ENCODE peak calls at places on chromosomes 12 and 14, in nine cellular contexts. R, L, P, H, S, Q, U, B and G are unnamed samples.

GRCh38 chr12:49331360-49332222 is 5.4 kb downstream of the C1QL4 start:
- DNase-seq in R (no peak), L (peak), P (no peak), H (peak), S (no peak), Q (peak), U (peak), B (peak), G (no peak)

GRCh38 chr12:113144771-113145170 is 4.8 kb upstream of the CFAP73 start:
- DNase-seq in R (no peak), L (no peak), P (no peak), H (no peak), S (no peak), Q (no peak), U (no peak), B (no peak), G (no peak)

GRCh38 chr14:29671034-29671433 is 256.6 kb downstream of the PRKD1 start:
- DNase-seq in R (no peak), L (no peak), P (no peak), H (no peak), S (no peak), Q (no peak), U (no peak), B (no peak), G (no peak)

GRCh38 chr14:102824832-102825231 is 47.6 kb downstream of the TRAF3 start:
- DNase-seq in R (no peak), L (peak), P (no peak), H (no peak), S (no peak), Q (no peak), U (peak), B (no peak), G (no peak)

GRCh38 chr12:116067892-116068291 is 209.6 kb downstream of the MED13L start:
- DNase-seq in R (no peak), L (no peak), P (no peak), H (no peak), S (no peak), Q (no peak), U (no peak), B (no peak), G (no peak)

GRCh38 chr12:13686243-13686642 is 295.2 kb downstream of the GRIN2B start:
- DNase-seq in R (no peak), L (no peak), P (no peak), H (no peak), S (no peak), Q (no peak), U (no peak), B (no peak), G (no peak)

GRCh38 chr12:75636607-75637006 is 125.2 kb upstream of the KRR1 start:
- DNase-seq in R (no peak), L (no peak), P (no peak), H (no peak), S (no peak), Q (no peak), U (no peak), B (no peak), G (no peak)

GRCh38 chr14:69335421-69335820 is 62.7 kb downstream of the ERH start:
- DNase-seq in R (no peak), L (no peak), P (no peak), H (no peak), S (no peak), Q (no peak), U (no peak), B (no peak), G (no peak)

GRCh38 chr12:2009623-2010022 is 5.4 kb upstream of the DCP1B start:
- DNase-seq in R (no peak), L (no peak), P (no peak), H (no peak), S (no peak), Q (no peak), U (no peak), B (no peak), G (no peak)

GRCh38 chr12:132159555-132160003 is 15.3 kb downstream of the NOC4L start:
- DNase-seq in R (no peak), L (peak), P (no peak), H (no peak), S (no peak), Q (no peak), U (no peak), B (no peak), G (no peak)

GRCh38 chr12:85390281-85390680 is 110.3 kb downstream of the ALX1 start:
- DNase-seq in R (no peak), L (no peak), P (no peak), H (no peak), S (no peak), Q (no peak), U (no peak), B (no peak), G (no peak)

GRCh38 chr14:34650786-34651584 is 21.0 kb upstream of the SNX6 start:
- DNase-seq in R (no peak), L (no peak), P (no peak), H (no peak), S (no peak), Q (no peak), U (peak), B (no peak), G (no peak)

GRCh38 chr12:131101703-131102492 is 148.2 kb downstream of the ADGRD1 start:
- DNase-seq in R (no peak), L (no peak), P (no peak), H (no peak), S (no peak), Q (peak), U (no peak), B (peak), G (no peak)

GRCh38 chr14:44149597-44149996 is 357.5 kb downstream of the FSCB start:
- DNase-seq in R (no peak), L (no peak), P (no peak), H (peak), S (no peak), Q (peak), U (peak), B (peak), G (peak)

GRCh38 chr12:82529096-82529495 is 157.6 kb upstream of the TMTC2 start:
- DNase-seq in R (no peak), L (no peak), P (no peak), H (no peak), S (no peak), Q (no peak), U (no peak), B (no peak), G (no peak)

GRCh38 chr12:96177013-96177412 is 17.2 kb upstream of the ELK3 start:
- DNase-seq in R (no peak), L (no peak), P (peak), H (no peak), S (peak), Q (no peak), U (peak), B (no peak), G (no peak)

GRCh38 chr12:62873116-62873825 is 61.7 kb downstream of the PPM1H start:
- DNase-seq in R (no peak), L (no peak), P (no peak), H (no peak), S (no peak), Q (no peak), U (no peak), B (no peak), G (no peak)

GRCh38 chr14:102969060-102969791 is 46.8 kb downstream of the AMN start:
- DNase-seq in R (no peak), L (no peak), P (no peak), H (no peak), S (no peak), Q (no peak), U (no peak), B (no peak), G (no peak)

GRCh38 chr14:53784688-53785087 is 171.9 kb downstream of the BMP4 start:
- DNase-seq in R (no peak), L (no peak), P (no peak), H (no peak), S (no peak), Q (no peak), U (no peak), B (no peak), G (no peak)

GRCh38 chr12:10205251-10205807 is 7.3 kb upstream of the GABARAPL1 start:
- DNase-seq in R (no peak), L (no peak), P (no peak), H (no peak), S (no peak), Q (no peak), U (no peak), B (no peak), G (no peak)

GRCh38 chr12:90211017-90211416 is 502.4 kb upstream of the ATP2B1 start:
- DNase-seq in R (no peak), L (no peak), P (no peak), H (no peak), S (no peak), Q (no peak), U (peak), B (no peak), G (no peak)

GRCh38 chr12:46675736-46676135 is 150.1 kb downstream of the SLC38A4 start:
- DNase-seq in R (no peak), L (no peak), P (no peak), H (peak), S (no peak), Q (peak), U (peak), B (peak), G (no peak)

GRCh38 chr12:84619053-84619452 is 293.5 kb downstream of the SLC6A15 start:
- DNase-seq in R (no peak), L (no peak), P (no peak), H (no peak), S (no peak), Q (no peak), U (peak), B (no peak), G (no peak)

GRCh38 chr12:40515041-40515825 is 177.0 kb upstream of the CNTN1 start:
- DNase-seq in R (no peak), L (no peak), P (no peak), H (peak), S (no peak), Q (no peak), U (no peak), B (no peak), G (no peak)

GRCh38 chr14:74391479-74391878 is 34.5 kb downstream of the SYNDIG1L start:
- DNase-seq in R (no peak), L (no peak), P (no peak), H (no peak), S (no peak), Q (no peak), U (no peak), B (no peak), G (no peak)

GRCh38 chr14:95516554-95517209 is at the start of gene SYNE3:
- DNase-seq in R (peak), L (peak), P (peak), H (no peak), S (peak), Q (peak), U (no peak), B (no peak), G (no peak)

GRCh38 chr14:100818221-100818699 is 7.7 kb upstream of the MEG3 start:
- DNase-seq in R (no peak), L (no peak), P (no peak), H (no peak), S (no peak), Q (no peak), U (no peak), B (no peak), G (no peak)

GRCh38 chr12:132837693-132838463 is 9.2 kb upstream of the GOLGA3 start:
- DNase-seq in R (no peak), L (peak), P (no peak), H (no peak), S (no peak), Q (no peak), U (no peak), B (no peak), G (no peak)

GRCh38 chr12:9760699-9761406 is at the start of gene CD69:
- DNase-seq in R (peak), L (no peak), P (peak), H (no peak), S (peak), Q (no peak), U (no peak), B (peak), G (no peak)

GRCh38 chr14:55547650-55548315 is 32.2 kb upstream of the KTN1 start:
- DNase-seq in R (no peak), L (no peak), P (no peak), H (no peak), S (no peak), Q (no peak), U (no peak), B (no peak), G (no peak)

GRCh38 chr14:102362084-102362483 is 606 bp downstream of the CINP start:
- DNase-seq in R (no peak), L (no peak), P (peak), H (no peak), S (no peak), Q (no peak), U (peak), B (peak), G (no peak)

GRCh38 chr12:93302331-93303229 is 75.1 kb upstream of the NUDT4 start:
- DNase-seq in R (no peak), L (no peak), P (no peak), H (no peak), S (no peak), Q (no peak), U (peak), B (no peak), G (no peak)

GRCh38 chr12:75842119-75842518 is 189.5 kb downstream of the PHLDA1 start:
- DNase-seq in R (no peak), L (no peak), P (no peak), H (no peak), S (no peak), Q (no peak), U (no peak), B (no peak), G (no peak)

GRCh38 chr12:103632554-103633216 is 45.6 kb downstream of the STAB2 start:
- DNase-seq in R (peak), L (no peak), P (peak), H (no peak), S (peak), Q (peak), U (peak), B (peak), G (peak)

GRCh38 chr12:75750950-75751349 is 239.5 kb upstream of the KRR1 start:
- DNase-seq in R (no peak), L (no peak), P (no peak), H (no peak), S (no peak), Q (no peak), U (no peak), B (no peak), G (no peak)